ENCODE peak calls at places on chromosomes 1 and 21, in four cellular contexts. M, P, Q and Z are unnamed samples.

GRCh38 chr1:43272576-43273571 is 3.1 kb downstream of the TMEM125 start:
- DNase-seq in P (no peak), M (no peak), Q (no peak), Z (no peak)

GRCh38 chr1:108961198-108961597 is 2.1 kb downstream of the CLCC1 start:
- DNase-seq in P (no peak), M (no peak), Q (no peak), Z (no peak)

GRCh38 chr1:164473544-164473943 is 85.4 kb upstream of the PBX1 start:
- DNase-seq in M (no peak), Q (no peak), P (no peak), Z (no peak)

GRCh38 chr1:6260961-6261614 is at the start of gene GPR153:
- DNase-seq in P (peak), M (peak), Q (peak), Z (no peak)

GRCh38 chr1:17128361-17128760 is 9.1 kb upstream of the PADI2 start:
- DNase-seq in P (no peak), Q (peak), M (no peak), Z (no peak)

GRCh38 chr1:163082971-163083370 is 13.8 kb downstream of the RGS4 start:
- DNase-seq in M (no peak), Q (peak), P (peak), Z (no peak)

GRCh38 chr1:18232052-18232451 is 124.5 kb downstream of the IGSF21 start:
- DNase-seq in Q (no peak), P (no peak), M (no peak), Z (no peak)

GRCh38 chr1:153402226-153402625 is 11.4 kb upstream of the S100A8 start:
- DNase-seq in Q (no peak), M (no peak), P (no peak), Z (no peak)

GRCh38 chr1:201653883-201654282 is 115.0 kb downstream of the NAV1 start:
- DNase-seq in Q (peak), P (no peak), M (no peak), Z (no peak)

GRCh38 chr1:101820080-101820479 is 176.6 kb downstream of the OLFM3 start:
- DNase-seq in P (no peak), Q (no peak), M (no peak), Z (no peak)

GRCh38 chr1:36472656-36473055 is 8.5 kb upstream of the MRPS15 start:
- DNase-seq in M (no peak), P (no peak), Q (peak), Z (no peak)

GRCh38 chr1:234597894-234598293 is 12.1 kb downstream of the IRF2BP2 start:
- DNase-seq in Q (peak), M (peak), P (no peak), Z (no peak)

GRCh38 chr1:33715195-33715811 is 148.6 kb upstream of the HMGB4 start:
- DNase-seq in P (no peak), M (no peak), Q (no peak), Z (no peak)

GRCh38 chr21:15159382-15160020 is 94.7 kb upstream of the NRIP1 start:
- DNase-seq in Q (no peak), P (no peak), M (no peak), Z (no peak)

GRCh38 chr1:187051618-187052232 is 223.0 kb downstream of the PLA2G4A start:
- DNase-seq in P (no peak), M (no peak), Q (peak), Z (no peak)

GRCh38 chr1:5716126-5716525 is 276.1 kb downstream of the NPHP4 start:
- DNase-seq in M (no peak), P (no peak), Q (no peak), Z (no peak)

GRCh38 chr1:236067854-236068454 is 3.1 kb upstream of the NID1 start:
- DNase-seq in M (no peak), Q (peak), P (no peak), Z (no peak)

GRCh38 chr1:202046748-202047708 is 36.6 kb downstream of the ELF3 start:
- DNase-seq in Q (no peak), P (no peak), M (no peak), Z (no peak)

GRCh38 chr1:67570473-67571143 is 114.4 kb upstream of the GADD45A start:
- DNase-seq in P (peak), Q (peak), M (no peak), Z (no peak)

GRCh38 chr1:7127322-7128050 is 342.2 kb downstream of the CAMTA1 start:
- DNase-seq in M (no peak), P (no peak), Q (peak), Z (no peak)

GRCh38 chr1:64986903-64987871 is 20.8 kb upstream of the JAK1 start:
- DNase-seq in Q (no peak), M (no peak), P (no peak), Z (no peak)

GRCh38 chr21:41074607-41075184 is 93.3 kb upstream of the BACE2 start:
- DNase-seq in P (no peak), Q (no peak), M (no peak), Z (no peak)

GRCh38 chr1:51236548-51237312 is 657 bp downstream of the RNF11 start:
- DNase-seq in P (peak), Q (peak), M (peak), Z (peak)

GRCh38 chr1:168473164-168473563 is 70.6 kb downstream of the XCL2 start:
- DNase-seq in P (no peak), Q (no peak), M (no peak), Z (no peak)

GRCh38 chr1:109399326-109399957 is 1.7 kb upstream of the SORT1 start:
- DNase-seq in P (no peak), Q (peak), M (no peak), Z (no peak)

GRCh38 chr1:170097449-170097948 is 23.0 kb upstream of the KIFAP3 start:
- DNase-seq in M (no peak), P (no peak), Q (no peak), Z (no peak)

GRCh38 chr21:24259241-24259640 is 1348.0 kb downstream of the MRPL39 start:
- DNase-seq in Q (no peak), P (no peak), M (no peak), Z (no peak)